ENCODE peak calls at places on chromosomes 4 and X, in five cellular contexts. W is central memory CD4-positive, alpha-beta T cell; C is NCI-H510A; O is NCI-H446; M is anterior cingulate cortex. N is an unnamed sample.

GRCh38 chrX:151240237-151240636 is 63.9 kb downstream of the GPR50 start:
- DNase-seq in W (no peak), C (no peak), O (no peak), M (no peak), N (no peak)

GRCh38 chr4:75345436-75345835 is 168.8 kb downstream of the RCHY1 start:
- DNase-seq in W (no peak), C (no peak), O (no peak), M (no peak), N (no peak)

GRCh38 chr4:58734030-58734673 is 1624.0 kb upstream of the IGFBP7 start:
- DNase-seq in W (no peak), C (no peak), O (no peak), M (no peak), N (no peak)

GRCh38 chr4:40570348-40571077 is 59.2 kb downstream of the RBM47 start:
- DNase-seq in W (no peak), C (no peak), O (no peak), M (no peak), N (no peak)

GRCh38 chr4:103204114-103204513 is 6.0 kb upstream of the CENPE start:
- DNase-seq in W (no peak), C (no peak), O (no peak), M (no peak), N (no peak)

GRCh38 chr4:174388744-174389143 is 105.0 kb downstream of the CEP44 start:
- DNase-seq in W (no peak), C (no peak), O (no peak), M (no peak), N (no peak)

GRCh38 chr4:26028133-26028792 is 114.2 kb downstream of the SMIM20 start:
- DNase-seq in W (no peak), C (no peak), O (no peak), M (no peak), N (no peak)

GRCh38 chr4:138889216-138889615 is 126.4 kb upstream of the NOCT start:
- DNase-seq in W (no peak), C (no peak), O (no peak), M (no peak), N (no peak)

GRCh38 chrX:38166478-38167083 is 54.1 kb downstream of the SRPX start:
- DNase-seq in W (peak; percentile 12), C (no peak), O (peak; percentile 12), M (no peak), N (peak; percentile 7)

GRCh38 chr4:33780952-33781655 is 2463.2 kb downstream of the ARAP2 start:
- DNase-seq in W (no peak), C (no peak), O (no peak), M (no peak), N (no peak)

GRCh38 chr4:101020956-101021355 is 326.4 kb downstream of the PPP3CA start:
- DNase-seq in W (peak; percentile 30), C (no peak), O (no peak), M (no peak), N (peak; percentile 10)

GRCh38 chrX:133971586-133971985 is 13.8 kb downstream of the GPC3 start:
- DNase-seq in W (no peak), C (no peak), O (no peak), M (no peak), N (no peak)

GRCh38 chrX:46433892-46434291 is 111.3 kb downstream of the ZNF674 start:
- DNase-seq in W (no peak), C (no peak), O (no peak), M (no peak), N (no peak)

GRCh38 chr4:1152284-1152683 is 20.1 kb downstream of the SPON2 start:
- DNase-seq in W (no peak), C (no peak), O (no peak), M (no peak), N (no peak)

GRCh38 chrX:16870861-16871584 is 861 bp upstream of the RBBP7 start:
- DNase-seq in W (no peak), C (peak; percentile 24), O (no peak), M (peak; percentile 30), N (no peak)

GRCh38 chr4:1365271-1366178 is 18.5 kb downstream of the UVSSA start:
- DNase-seq in W (no peak), C (no peak), O (no peak), M (no peak), N (no peak)

GRCh38 chrX:40283981-40284380 is 186.2 kb upstream of the BCOR start:
- DNase-seq in W (no peak), C (no peak), O (no peak), M (no peak), N (no peak)